ENCODE peak calls at places on chromosome 21, in four cellular contexts. One of them, this sample, is unnamed.

GRCh38 chr21:31903896-31904295 is 31.1 kb downstream of the HUNK start:
- DNase-seq in activated T-helper 9 cell treated with anti-CD3 and anti-CD28 coated beads, Interleukin-2, amount 50 U/mL, for 16 hours: no peak
- DNase-seq in A673: no peak
- DNase-seq in GDM1: no peak
- DNase-seq in this sample: no peak

GRCh38 chr21:46557469-46557868 is 47.4 kb downstream of the S100B start:
- DNase-seq in A673: no peak
- DNase-seq in GDM1: no peak
- DNase-seq in activated T-helper 9 cell treated with anti-CD3 and anti-CD28 coated beads, Interleukin-2, amount 50 U/mL, for 16 hours: no peak
- DNase-seq in this sample: no peak

GRCh38 chr21:34582506-34583150 is 32.3 kb downstream of the RCAN1 start:
- DNase-seq in GDM1: peak; percentile 15
- DNase-seq in activated T-helper 9 cell treated with anti-CD3 and anti-CD28 coated beads, Interleukin-2, amount 50 U/mL, for 16 hours: no peak
- DNase-seq in A673: peak; percentile 53
- DNase-seq in this sample: no peak

GRCh38 chr21:42525228-42525604 is 11.6 kb downstream of the SLC37A1 start:
- DNase-seq in GDM1: no peak
- DNase-seq in activated T-helper 9 cell treated with anti-CD3 and anti-CD28 coated beads, Interleukin-2, amount 50 U/mL, for 16 hours: no peak
- DNase-seq in A673: no peak
- DNase-seq in this sample: no peak

GRCh38 chr21:31554511-31555022 is 104.9 kb upstream of the SOD1 start:
- DNase-seq in activated T-helper 9 cell treated with anti-CD3 and anti-CD28 coated beads, Interleukin-2, amount 50 U/mL, for 16 hours: peak; percentile 2
- DNase-seq in A673: peak; percentile 67
- DNase-seq in GDM1: no peak
- DNase-seq in this sample: peak; percentile 57

GRCh38 chr21:42461881-42462877 is 33.8 kb downstream of the RSPH1 start:
- DNase-seq in GDM1: peak; percentile 68
- DNase-seq in activated T-helper 9 cell treated with anti-CD3 and anti-CD28 coated beads, Interleukin-2, amount 50 U/mL, for 16 hours: no peak
- DNase-seq in A673: no peak
- DNase-seq in this sample: no peak

GRCh38 chr21:42202321-42202720 is 16.6 kb upstream of the ABCG1 start:
- DNase-seq in activated T-helper 9 cell treated with anti-CD3 and anti-CD28 coated beads, Interleukin-2, amount 50 U/mL, for 16 hours: no peak
- DNase-seq in GDM1: no peak
- DNase-seq in A673: no peak
- DNase-seq in this sample: no peak

GRCh38 chr21:30426732-30427131 is 1.0 kb upstream of the KRTAP13-3 start:
- DNase-seq in activated T-helper 9 cell treated with anti-CD3 and anti-CD28 coated beads, Interleukin-2, amount 50 U/mL, for 16 hours: no peak
- DNase-seq in A673: no peak
- DNase-seq in GDM1: no peak
- DNase-seq in this sample: no peak

GRCh38 chr21:17853393-17854275 is 34.5 kb upstream of the C21orf91 start:
- DNase-seq in A673: no peak
- DNase-seq in GDM1: no peak
- DNase-seq in activated T-helper 9 cell treated with anti-CD3 and anti-CD28 coated beads, Interleukin-2, amount 50 U/mL, for 16 hours: no peak
- DNase-seq in this sample: no peak

GRCh38 chr21:41358193-41359166 is 3.3 kb upstream of the MX2 start:
- DNase-seq in activated T-helper 9 cell treated with anti-CD3 and anti-CD28 coated beads, Interleukin-2, amount 50 U/mL, for 16 hours: no peak
- DNase-seq in GDM1: no peak
- DNase-seq in A673: no peak
- DNase-seq in this sample: no peak